ENCODE peak calls at places on chromosomes 16 and 17, in ten cellular contexts. H, D, O, P, Q, J, N, A, K and L are unnamed samples.
A peak's percentile ranks its signal among the peaks of the same experiment; 100 is the strongest.

GRCh38 chr17:30225112-30225511 is 10.4 kb downstream of the SLC6A4 start:
- DNase-seq in P (no peak), J (no peak), A (no peak), O (no peak), D (no peak), K (no peak), H (no peak), Q (no peak), N (no peak), L (no peak)

GRCh38 chr16:56988161-56988947 is 1.0 kb upstream of the NLRC5 start:
- DNase-seq in O (no peak), H (peak; percentile 45), D (no peak), N (no peak), K (no peak), J (no peak), P (peak; percentile 44), Q (no peak), A (no peak), L (no peak)

GRCh38 chr17:45381001-45381400 is 51.7 kb downstream of the ARHGAP27 start:
- DNase-seq in J (no peak), K (no peak), Q (no peak), O (no peak), D (no peak), N (no peak), P (no peak), H (no peak), A (no peak), L (no peak)

GRCh38 chr16:896261-897199 is 74.3 kb downstream of the LMF1 start:
- DNase-seq in J (no peak), Q (no peak), A (no peak), N (peak; percentile 50), O (no peak), K (no peak), P (no peak), H (no peak), D (no peak), L (no peak)

GRCh38 chr17:71203953-71204352 is 916.9 kb upstream of the SOX9 start:
- DNase-seq in D (no peak), K (no peak), J (no peak), P (peak; percentile 38), O (no peak), A (no peak), Q (no peak), H (no peak), N (no peak), L (no peak)

GRCh38 chr16:59355704-59356103 is 621.6 kb upstream of the GOT2 start:
- DNase-seq in D (no peak), P (no peak), N (no peak), A (no peak), Q (no peak), O (no peak), H (no peak), J (no peak), K (no peak), L (no peak)

GRCh38 chr17:39667262-39668140 is 752 bp upstream of the PNMT start:
- DNase-seq in O (no peak), P (no peak), A (peak; percentile 55), Q (no peak), D (no peak), K (no peak), H (no peak), N (no peak), J (no peak), L (no peak)

GRCh38 chr17:50107790-50108414 is 12.8 kb downstream of the PDK2 start:
- DNase-seq in J (no peak), P (peak; percentile 75), Q (no peak), K (no peak), A (no peak), H (peak; percentile 28), D (no peak), N (no peak), O (peak; percentile 47), L (no peak)

GRCh38 chr17:11880714-11881113 is 116.6 kb downstream of the ZNF18 start:
- DNase-seq in D (no peak), Q (no peak), J (no peak), H (no peak), P (no peak), K (no peak), N (peak; percentile 26), O (no peak), A (no peak), L (no peak)

GRCh38 chr17:40560592-40561293 is 4.5 kb downstream of the CCR7 start:
- DNase-seq in K (peak; percentile 85), D (peak; percentile 70), Q (no peak), A (peak; percentile 83), O (peak; percentile 92), N (no peak), P (peak; percentile 37), J (no peak), H (peak; percentile 41), L (peak; percentile 70)

GRCh38 chr17:21382560-21383495 is 6.7 kb downstream of the KCNJ12 start:
- DNase-seq in N (no peak), P (no peak), Q (no peak), K (no peak), A (no peak), O (no peak), D (no peak), J (no peak), H (no peak), L (no peak)

GRCh38 chr17:2435852-2436251 is 35.0 kb upstream of the MNT start:
- DNase-seq in J (no peak), H (no peak), N (no peak), Q (peak; percentile 68), A (no peak), D (no peak), K (no peak), O (no peak), P (no peak), L (no peak)

GRCh38 chr16:12225282-12225681 is 248.7 kb downstream of the SNX29 start:
- DNase-seq in K (no peak), P (no peak), O (no peak), Q (no peak), D (no peak), A (no peak), J (no peak), N (no peak), H (no peak), L (no peak)

GRCh38 chr16:77894054-77894632 is 105.8 kb downstream of the VAT1L start:
- DNase-seq in N (no peak), A (no peak), H (no peak), P (no peak), Q (no peak), J (no peak), D (no peak), K (no peak), O (no peak), L (no peak)

GRCh38 chr16:88060524-88061219 is 109.4 kb downstream of the BANP start:
- DNase-seq in Q (no peak), D (no peak), H (no peak), A (no peak), K (no peak), P (no peak), J (no peak), N (no peak), O (no peak), L (no peak)

GRCh38 chr17:63395075-63395815 is 50.9 kb downstream of the CYB561 start:
- DNase-seq in Q (no peak), N (no peak), K (no peak), D (no peak), H (peak; percentile 85), A (no peak), J (no peak), O (peak; percentile 90), P (peak; percentile 85), L (no peak)